ENCODE peak calls at places on chromosomes 2 and 18, in ten cellular contexts. K is caudate nucleus; O is amniotic stem cell; D is stimulated activated CD8-positive, alpha-beta memory T cell treated with anti-CD3 and anti-CD28 coated beads, Interleukin-7, amount 100 ng/mL, for 1 hour; J is stromal cell of bone marrow; B is GM04504; Q is ureter; C is NCI-H2107; W is iPS-NIHi11; M is Calu3. N is an unnamed sample.

GRCh38 chr2:7905756-7906155 is 776.1 kb upstream of the ID2 start:
- DNase-seq in K (peak), O (no peak), D (no peak), J (no peak), B (no peak), Q (no peak), C (peak), W (no peak), M (no peak), N (peak)

GRCh38 chr18:59381949-59382348 is 22.9 kb upstream of the LMAN1 start:
- DNase-seq in K (no peak), O (no peak), D (no peak), J (no peak), B (no peak), Q (no peak), C (no peak), W (no peak), M (no peak), N (no peak)

GRCh38 chr2:3309496-3310355 is 67.9 kb downstream of the EIPR1 start:
- DNase-seq in K (no peak), O (no peak), D (no peak), J (no peak), B (no peak), Q (no peak), C (no peak), W (no peak), M (no peak), N (no peak)

GRCh38 chr2:63891488-63892030 is 49.9 kb downstream of the UGP2 start:
- DNase-seq in K (no peak), O (no peak), D (no peak), J (no peak), B (no peak), Q (no peak), C (no peak), W (no peak), M (no peak), N (no peak)

GRCh38 chr2:181680937-181681811 is 857 bp upstream of the NEUROD1 start:
- DNase-seq in K (peak), O (no peak), D (no peak), J (no peak), B (no peak), Q (no peak), C (no peak), W (no peak), M (no peak), N (no peak)

GRCh38 chr2:215354771-215355695 is 43.2 kb downstream of the ATIC start:
- DNase-seq in K (no peak), O (no peak), D (no peak), J (no peak), B (no peak), Q (no peak), C (no peak), W (no peak), M (no peak), N (no peak)

GRCh38 chr18:812123-812672 is at the start of gene YES1:
- DNase-seq in K (no peak), O (peak), D (peak), J (peak), B (peak), Q (peak), C (peak), W (peak), M (peak), N (peak)

GRCh38 chr2:39068290-39068689 is 52.6 kb downstream of the SOS1 start:
- DNase-seq in K (no peak), O (no peak), D (no peak), J (no peak), B (no peak), Q (no peak), C (no peak), W (no peak), M (no peak), N (no peak)

GRCh38 chr2:86037795-86038192 is 67.9 kb downstream of the POLR1A start:
- DNase-seq in K (no peak), O (no peak), D (no peak), J (no peak), B (no peak), Q (no peak), C (no peak), W (no peak), M (no peak), N (no peak)

GRCh38 chr2:37920570-37920969 is 4.5 kb upstream of the RMDN2 start:
- DNase-seq in K (no peak), O (no peak), D (no peak), J (no peak), B (no peak), Q (no peak), C (no peak), W (no peak), M (no peak), N (no peak)

GRCh38 chr2:74779587-74780135 is 54.3 kb upstream of the HK2 start:
- DNase-seq in K (no peak), O (no peak), D (no peak), J (no peak), B (no peak), Q (no peak), C (no peak), W (no peak), M (peak), N (no peak)

GRCh38 chr2:206863721-206864120 is 75.6 kb upstream of the CPO start:
- DNase-seq in K (no peak), O (no peak), D (no peak), J (no peak), B (no peak), Q (no peak), C (no peak), W (no peak), M (no peak), N (no peak)

GRCh38 chr18:51120809-51121596 is 76.5 kb downstream of the MEX3C start:
- DNase-seq in K (no peak), O (no peak), D (no peak), J (no peak), B (no peak), Q (no peak), C (no peak), W (no peak), M (no peak), N (no peak)

GRCh38 chr2:10700078-10700803 is 10.5 kb upstream of the NOL10 start:
- DNase-seq in K (no peak), O (no peak), D (no peak), J (no peak), B (no peak), Q (no peak), C (no peak), W (no peak), M (no peak), N (no peak)

GRCh38 chr2:129957891-129958290 is 21.6 kb upstream of the RAB6C start:
- DNase-seq in K (no peak), O (no peak), D (no peak), J (no peak), B (no peak), Q (no peak), C (no peak), W (no peak), M (no peak), N (no peak)

GRCh38 chr2:207767461-207768167 is 2.1 kb downstream of the FZD5 start:
- DNase-seq in K (no peak), O (no peak), D (no peak), J (no peak), B (no peak), Q (no peak), C (no peak), W (no peak), M (peak), N (no peak)

GRCh38 chr2:143440619-143441018 is 311.4 kb downstream of the ARHGAP15 start:
- DNase-seq in K (no peak), O (no peak), D (no peak), J (no peak), B (no peak), Q (no peak), C (no peak), W (no peak), M (no peak), N (no peak)

GRCh38 chr18:58556333-58557012 is 72.4 kb downstream of the ALPK2 start:
- DNase-seq in K (no peak), O (no peak), D (no peak), J (no peak), B (no peak), Q (no peak), C (no peak), W (no peak), M (no peak), N (no peak)

GRCh38 chr2:52895726-52896340 is 871.8 kb upstream of the CHAC2 start:
- DNase-seq in K (peak), O (no peak), D (no peak), J (no peak), B (no peak), Q (no peak), C (no peak), W (no peak), M (no peak), N (no peak)

GRCh38 chr2:180017764-180018163 is 10.7 kb upstream of the CWC22 start:
- DNase-seq in K (no peak), O (no peak), D (no peak), J (peak), B (peak), Q (no peak), C (no peak), W (no peak), M (no peak), N (no peak)

GRCh38 chr2:109473006-109473380 is 140.8 kb downstream of the SEPTIN10 start:
- DNase-seq in K (no peak), O (no peak), D (no peak), J (no peak), B (no peak), Q (no peak), C (no peak), W (no peak), M (no peak), N (no peak)

GRCh38 chr2:52933878-52934277 is 833.7 kb upstream of the CHAC2 start:
- DNase-seq in K (no peak), O (no peak), D (no peak), J (no peak), B (no peak), Q (no peak), C (no peak), W (no peak), M (no peak), N (no peak)

GRCh38 chr18:63241739-63242138 is 77.8 kb downstream of the BCL2 start:
- DNase-seq in K (no peak), O (no peak), D (no peak), J (no peak), B (no peak), Q (no peak), C (no peak), W (no peak), M (no peak), N (no peak)

GRCh38 chr2:229342376-229342775 is 71.3 kb upstream of the PID1 start:
- DNase-seq in K (peak), O (no peak), D (no peak), J (no peak), B (no peak), Q (no peak), C (no peak), W (peak), M (peak), N (peak)

GRCh38 chr2:39218401-39218800 is 25.4 kb downstream of the CDKL4 start:
- DNase-seq in K (no peak), O (no peak), D (no peak), J (no peak), B (no peak), Q (no peak), C (no peak), W (no peak), M (no peak), N (no peak)

GRCh38 chr18:48345596-48345995 is 63.6 kb downstream of the ZBTB7C start:
- DNase-seq in K (no peak), O (no peak), D (no peak), J (peak), B (no peak), Q (no peak), C (no peak), W (no peak), M (peak), N (no peak)

GRCh38 chr2:72103161-72103560 is 44.5 kb downstream of the CYP26B1 start:
- DNase-seq in K (no peak), O (no peak), D (no peak), J (no peak), B (no peak), Q (peak), C (no peak), W (no peak), M (no peak), N (no peak)

GRCh38 chr2:79040967-79041582 is 15.6 kb downstream of the REG3G start:
- DNase-seq in K (no peak), O (no peak), D (no peak), J (no peak), B (no peak), Q (no peak), C (no peak), W (peak), M (no peak), N (no peak)

N was measured in NCI-H1436.